ENCODE peak calls at places on chromosomes 11 and 22, in five cellular contexts. One of them, this sample, is unnamed.

GRCh38 chr11:65440831-65441499 is 18.4 kb downstream of the NEAT1 start:
- DNase-seq in K562: no peak
- DNase-seq in H1: no peak
- DNase-seq in HCT116: no peak
- DNase-seq in GM12878: peak
- DNase-seq in this sample: peak

GRCh38 chr11:76339217-76339616 is 41.7 kb downstream of the THAP12 start:
- DNase-seq in K562: no peak
- DNase-seq in H1: no peak
- DNase-seq in HCT116: no peak
- DNase-seq in GM12878: no peak
- DNase-seq in this sample: no peak

GRCh38 chr11:34165121-34165520 is 59.7 kb downstream of the NAT10 start:
- DNase-seq in K562: no peak
- DNase-seq in H1: no peak
- DNase-seq in HCT116: no peak
- DNase-seq in GM12878: no peak
- DNase-seq in this sample: no peak

GRCh38 chr11:59560290-59560701 is 49.0 kb downstream of the OR4D9 start:
- DNase-seq in K562: peak
- DNase-seq in H1: peak
- DNase-seq in HCT116: peak
- DNase-seq in GM12878: peak
- DNase-seq in this sample: peak

GRCh38 chr11:2789331-2789730 is 89.5 kb upstream of the KCNQ1OT1 start:
- DNase-seq in K562: no peak
- DNase-seq in H1: peak
- DNase-seq in HCT116: no peak
- DNase-seq in GM12878: no peak
- DNase-seq in this sample: no peak

GRCh38 chr11:2313051-2313951 is 11.5 kb downstream of the TSPAN32 start:
- DNase-seq in K562: peak
- DNase-seq in H1: no peak
- DNase-seq in HCT116: no peak
- DNase-seq in GM12878: no peak
- DNase-seq in this sample: no peak

GRCh38 chr22:19440411-19441195 is 6.9 kb downstream of the C22orf39 start:
- DNase-seq in K562: peak
- DNase-seq in H1: no peak
- DNase-seq in HCT116: no peak
- DNase-seq in GM12878: no peak
- DNase-seq in this sample: no peak

GRCh38 chr11:10460611-10461275 is 5.7 kb downstream of the AMPD3 start:
- DNase-seq in K562: no peak
- DNase-seq in H1: no peak
- DNase-seq in HCT116: no peak
- DNase-seq in GM12878: no peak
- DNase-seq in this sample: no peak

GRCh38 chr11:59062602-59063529 is 23.2 kb upstream of the GLYATL1B start:
- DNase-seq in K562: no peak
- DNase-seq in H1: no peak
- DNase-seq in HCT116: no peak
- DNase-seq in GM12878: no peak
- DNase-seq in this sample: peak

GRCh38 chr22:32531955-32532818 is 57.6 kb downstream of the FBXO7 start:
- DNase-seq in K562: peak
- DNase-seq in H1: peak
- DNase-seq in HCT116: no peak
- DNase-seq in GM12878: no peak
- DNase-seq in this sample: no peak

GRCh38 chr11:77589521-77590193 is at the start of gene AQP11:
- DNase-seq in K562: peak
- DNase-seq in H1: peak
- DNase-seq in HCT116: peak
- DNase-seq in GM12878: peak
- DNase-seq in this sample: peak

GRCh38 chr11:131710511-131710910 is 340.1 kb downstream of the NTM start:
- DNase-seq in K562: no peak
- DNase-seq in H1: no peak
- DNase-seq in HCT116: no peak
- DNase-seq in GM12878: no peak
- DNase-seq in this sample: no peak

GRCh38 chr11:91081440-91082088 is 858.7 kb upstream of the CHORDC1 start:
- DNase-seq in K562: no peak
- DNase-seq in H1: no peak
- DNase-seq in HCT116: no peak
- DNase-seq in GM12878: no peak
- DNase-seq in this sample: no peak

GRCh38 chr22:23306438-23306921 is 126.2 kb downstream of the BCR start:
- DNase-seq in K562: no peak
- DNase-seq in H1: no peak
- DNase-seq in HCT116: no peak
- DNase-seq in GM12878: no peak
- DNase-seq in this sample: no peak

GRCh38 chr11:96342131-96342970 is 644 bp downstream of the MAML2 start:
- DNase-seq in K562: no peak
- DNase-seq in H1: no peak
- DNase-seq in HCT116: no peak
- DNase-seq in GM12878: no peak
- DNase-seq in this sample: peak

GRCh38 chr22:26593763-26594162 is 3.8 kb upstream of the TPST2 start:
- DNase-seq in K562: no peak
- DNase-seq in H1: no peak
- DNase-seq in HCT116: no peak
- DNase-seq in GM12878: no peak
- DNase-seq in this sample: no peak

GRCh38 chr11:45777127-45777969 is 27.6 kb upstream of the SLC35C1 start:
- DNase-seq in K562: no peak
- DNase-seq in H1: no peak
- DNase-seq in HCT116: no peak
- DNase-seq in GM12878: no peak
- DNase-seq in this sample: no peak

GRCh38 chr11:104668797-104669463 is 229.3 kb downstream of the CASP12 start:
- DNase-seq in K562: no peak
- DNase-seq in H1: no peak
- DNase-seq in HCT116: peak
- DNase-seq in GM12878: no peak
- DNase-seq in this sample: peak

GRCh38 chr11:3775761-3776406 is 21.5 kb downstream of the NUP98 start:
- DNase-seq in K562: no peak
- DNase-seq in H1: no peak
- DNase-seq in HCT116: no peak
- DNase-seq in GM12878: no peak
- DNase-seq in this sample: no peak

GRCh38 chr11:6693342-6694228 is 10.4 kb upstream of the MRPL17 start:
- DNase-seq in K562: no peak
- DNase-seq in H1: no peak
- DNase-seq in HCT116: peak
- DNase-seq in GM12878: no peak
- DNase-seq in this sample: no peak

GRCh38 chr11:1218788-1219445 is 3.9 kb upstream of the MUC5B start:
- DNase-seq in K562: no peak
- DNase-seq in H1: peak
- DNase-seq in HCT116: no peak
- DNase-seq in GM12878: no peak
- DNase-seq in this sample: no peak

GRCh38 chr11:65808744-65809341 is 22.0 kb downstream of the OVOL1 start:
- DNase-seq in K562: no peak
- DNase-seq in H1: no peak
- DNase-seq in HCT116: no peak
- DNase-seq in GM12878: no peak
- DNase-seq in this sample: no peak

GRCh38 chr22:45638834-45639746 is 32.5 kb upstream of the ATXN10 start:
- DNase-seq in K562: peak
- DNase-seq in H1: no peak
- DNase-seq in HCT116: peak
- DNase-seq in GM12878: no peak
- DNase-seq in this sample: no peak

GRCh38 chr22:28882545-28882877 is 861 bp upstream of the ZNRF3 start:
- DNase-seq in K562: peak
- DNase-seq in H1: no peak
- DNase-seq in HCT116: peak
- DNase-seq in GM12878: no peak
- DNase-seq in this sample: no peak

GRCh38 chr22:25081409-25081824 is 118.2 kb upstream of the CRYBB3 start:
- DNase-seq in K562: peak
- DNase-seq in H1: peak
- DNase-seq in HCT116: peak
- DNase-seq in GM12878: no peak
- DNase-seq in this sample: peak

GRCh38 chr22:40193429-40194421 is 16.0 kb downstream of the TNRC6B start:
- DNase-seq in K562: no peak
- DNase-seq in H1: peak
- DNase-seq in HCT116: no peak
- DNase-seq in GM12878: no peak
- DNase-seq in this sample: peak

GRCh38 chr11:86101941-86102407 is 33.1 kb upstream of the PICALM start:
- DNase-seq in K562: no peak
- DNase-seq in H1: no peak
- DNase-seq in HCT116: no peak
- DNase-seq in GM12878: no peak
- DNase-seq in this sample: peak

GRCh38 chr22:42653992-42654391 is 4.8 kb upstream of the CYB5R3 start:
- DNase-seq in K562: no peak
- DNase-seq in H1: no peak
- DNase-seq in HCT116: no peak
- DNase-seq in GM12878: no peak
- DNase-seq in this sample: no peak

GRCh38 chr22:42648368-42649260 is 578 bp downstream of the CYB5R3 start:
- DNase-seq in K562: peak
- DNase-seq in H1: no peak
- DNase-seq in HCT116: no peak
- DNase-seq in GM12878: no peak
- DNase-seq in this sample: peak

GRCh38 chr22:42649261-42650056 is at the start of gene CYB5R3:
- DNase-seq in K562: peak
- DNase-seq in H1: peak
- DNase-seq in HCT116: peak
- DNase-seq in GM12878: no peak
- DNase-seq in this sample: peak

GRCh38 chr22:42648017-42648367 is 1.2 kb downstream of the CYB5R3 start:
- DNase-seq in K562: no peak
- DNase-seq in H1: no peak
- DNase-seq in HCT116: no peak
- DNase-seq in GM12878: no peak
- DNase-seq in this sample: no peak

GRCh38 chr22:42651134-42651533 is 1.9 kb upstream of the CYB5R3 start:
- DNase-seq in K562: no peak
- DNase-seq in H1: no peak
- DNase-seq in HCT116: no peak
- DNase-seq in GM12878: no peak
- DNase-seq in this sample: peak
- TF ChIP-seq JUND in K562: no peak
- TF ChIP-seq JUND in H1: no peak
- TF ChIP-seq JUND in HCT116: no peak
- TF ChIP-seq JUND in GM12878: no peak
- TF ChIP-seq JUND in this sample: no peak

DNA sequence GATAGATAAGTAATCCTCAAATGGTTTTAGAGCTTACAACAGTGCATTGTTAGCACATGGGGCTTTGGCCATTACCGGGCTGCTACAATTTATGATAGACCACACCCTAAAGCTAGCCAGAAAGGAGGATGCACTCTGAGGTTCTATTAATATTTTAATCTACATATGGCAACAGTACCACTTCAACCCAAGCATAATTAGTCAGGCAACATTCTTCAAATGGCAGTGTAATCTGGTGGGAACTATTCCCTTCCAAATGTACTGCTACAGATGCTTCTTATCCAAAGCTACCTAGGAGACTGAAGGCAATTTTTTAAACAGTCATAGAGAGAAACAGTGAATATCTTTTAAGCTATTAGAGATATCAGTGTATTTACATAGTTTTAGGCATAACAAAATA is 697.6 kb downstream of the KCNA4 start:
- DNase-seq in K562: no peak
- DNase-seq in H1: no peak
- DNase-seq in HCT116: no peak
- DNase-seq in GM12878: no peak
- DNase-seq in this sample: no peak
- TF ChIP-seq JUND in K562: no peak
- TF ChIP-seq JUND in H1: no peak
- TF ChIP-seq JUND in HCT116: no peak
- TF ChIP-seq JUND in GM12878: no peak
- TF ChIP-seq JUND in this sample: no peak

DNA sequence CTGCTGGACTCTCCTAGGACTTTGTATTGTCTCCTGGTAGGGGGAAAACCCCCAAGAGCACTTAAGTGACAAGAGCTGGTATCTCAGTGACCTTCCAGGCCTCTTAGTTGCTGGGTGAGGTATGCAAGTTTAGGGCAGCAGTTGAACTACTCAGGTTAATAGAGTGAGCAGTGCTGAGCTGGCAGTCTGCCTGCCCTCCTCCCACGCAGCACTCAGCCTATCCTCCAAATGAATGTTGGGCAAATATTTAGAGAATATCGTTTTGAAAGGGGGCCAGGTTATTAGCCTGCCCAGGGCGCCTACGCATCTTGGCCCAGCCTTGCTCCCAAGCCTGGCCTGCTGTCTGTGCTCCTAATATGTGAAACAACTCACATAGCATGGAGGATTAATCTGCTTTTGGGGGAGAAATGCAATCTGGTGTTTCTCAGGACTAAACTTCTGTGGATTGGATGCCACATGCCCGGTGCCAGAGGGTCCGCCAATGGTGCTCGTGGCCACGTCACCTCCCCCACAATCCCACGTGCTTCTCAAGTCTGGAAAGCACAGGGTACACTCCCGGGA is 67.5 kb downstream of the SPON1 start:
- DNase-seq in K562: no peak
- DNase-seq in H1: no peak
- DNase-seq in HCT116: no peak
- DNase-seq in GM12878: no peak
- DNase-seq in this sample: peak
- TF ChIP-seq JUND in K562: no peak
- TF ChIP-seq JUND in H1: no peak
- TF ChIP-seq JUND in HCT116: no peak
- TF ChIP-seq JUND in GM12878: no peak
- TF ChIP-seq JUND in this sample: no peak

DNA sequence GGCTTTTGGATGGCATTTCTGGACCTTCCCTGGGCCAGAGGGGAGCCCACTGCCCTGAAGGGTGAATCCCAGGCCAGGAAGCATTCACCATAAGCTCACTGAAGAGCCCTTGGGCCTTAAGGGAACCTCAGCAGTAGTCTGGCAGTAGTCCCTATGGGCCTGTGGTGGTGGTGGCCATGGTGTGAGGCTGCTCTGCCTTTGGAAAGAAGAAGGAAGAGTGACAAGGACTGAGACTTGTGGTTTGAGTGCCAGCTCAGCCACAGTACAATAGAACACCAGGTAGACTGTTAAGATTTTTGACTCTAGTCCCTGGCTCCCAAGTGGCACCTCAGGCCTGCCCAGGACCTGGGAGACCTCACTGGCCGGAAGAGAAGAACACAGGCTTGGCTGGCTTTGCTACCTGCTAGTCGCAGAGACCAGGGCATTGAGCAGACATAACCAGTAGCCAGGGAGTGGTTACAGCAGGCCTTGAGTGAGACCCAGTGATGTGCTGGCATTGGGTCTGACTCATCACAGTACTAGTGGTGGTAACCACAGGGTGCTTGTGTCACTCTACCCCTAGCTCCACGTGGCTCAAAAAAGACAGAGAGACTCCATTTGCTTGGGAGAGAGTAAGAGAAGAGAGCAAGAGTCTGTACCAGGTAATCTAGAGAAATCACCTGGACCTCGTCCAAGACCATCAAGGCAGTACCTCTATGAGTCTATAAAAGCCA is 259.8 kb upstream of the BLID start:
- DNase-seq in K562: no peak
- DNase-seq in H1: no peak
- DNase-seq in HCT116: peak
- DNase-seq in GM12878: peak
- DNase-seq in this sample: no peak
- TF ChIP-seq JUND in K562: no peak
- TF ChIP-seq JUND in H1: no peak
- TF ChIP-seq JUND in HCT116: peak
- TF ChIP-seq JUND in GM12878: no peak
- TF ChIP-seq JUND in this sample: no peak

This sample was measured in T47D.